ENCODE peak calls at places on chromosomes 16 and 17, in nine cellular contexts. One of them, this sample, is unnamed.

GRCh38 chr16:28616636-28617035 is 6.8 kb upstream of the SULT1A1 start:
- DNase-seq in stimulated activated naive CD8-positive, alpha-beta T cell treated with anti-CD3 and anti-CD28 coated beads, Interleukin-15, Interleukin-2, amounts not matched to agents 100 U/mL and 50 U/mL, for 24 hours: no peak
- DNase-seq in activated effector memory CD4-positive, alpha-beta T cell treated with Interleukin-2 at 50 U/mL for 16 hours: no peak
- DNase-seq in HFF-Myc: no peak
- DNase-seq in D721Med: no peak
- DNase-seq in kidney epithelial cell: no peak
- DNase-seq in RPMI7951: peak; percentile 9
- DNase-seq in activated T-helper 9 cell treated with anti-CD3 and anti-CD28 coated beads, Interleukin-2, amount 50 U/mL, for 16 hours: no peak
- DNase-seq in NCI-H510A treated with DMSO at 0.1 percent for 48 hours: no peak
- DNase-seq in this sample: no peak

GRCh38 chr16:31427441-31428276 is 501 bp downstream of the COX6A2 start:
- DNase-seq in stimulated activated naive CD8-positive, alpha-beta T cell treated with anti-CD3 and anti-CD28 coated beads, Interleukin-15, Interleukin-2, amounts not matched to agents 100 U/mL and 50 U/mL, for 24 hours: peak; percentile 56
- DNase-seq in activated effector memory CD4-positive, alpha-beta T cell treated with Interleukin-2 at 50 U/mL for 16 hours: peak; percentile 41
- DNase-seq in HFF-Myc: no peak
- DNase-seq in D721Med: no peak
- DNase-seq in kidney epithelial cell: no peak
- DNase-seq in RPMI7951: peak; percentile 18
- DNase-seq in activated T-helper 9 cell treated with anti-CD3 and anti-CD28 coated beads, Interleukin-2, amount 50 U/mL, for 16 hours: peak; percentile 54
- DNase-seq in NCI-H510A treated with DMSO at 0.1 percent for 48 hours: no peak
- DNase-seq in this sample: peak; percentile 20

GRCh38 chr17:82058230-82058854 is 6.6 kb downstream of the GPS1 start:
- DNase-seq in stimulated activated naive CD8-positive, alpha-beta T cell treated with anti-CD3 and anti-CD28 coated beads, Interleukin-15, Interleukin-2, amounts not matched to agents 100 U/mL and 50 U/mL, for 24 hours: no peak
- DNase-seq in activated effector memory CD4-positive, alpha-beta T cell treated with Interleukin-2 at 50 U/mL for 16 hours: no peak
- DNase-seq in HFF-Myc: no peak
- DNase-seq in D721Med: no peak
- DNase-seq in kidney epithelial cell: no peak
- DNase-seq in RPMI7951: no peak
- DNase-seq in activated T-helper 9 cell treated with anti-CD3 and anti-CD28 coated beads, Interleukin-2, amount 50 U/mL, for 16 hours: no peak
- DNase-seq in NCI-H510A treated with DMSO at 0.1 percent for 48 hours: no peak
- DNase-seq in this sample: no peak

GRCh38 chr17:65446043-65446442 is 115.4 kb downstream of the AXIN2 start:
- DNase-seq in stimulated activated naive CD8-positive, alpha-beta T cell treated with anti-CD3 and anti-CD28 coated beads, Interleukin-15, Interleukin-2, amounts not matched to agents 100 U/mL and 50 U/mL, for 24 hours: no peak
- DNase-seq in activated effector memory CD4-positive, alpha-beta T cell treated with Interleukin-2 at 50 U/mL for 16 hours: no peak
- DNase-seq in HFF-Myc: no peak
- DNase-seq in D721Med: no peak
- DNase-seq in kidney epithelial cell: no peak
- DNase-seq in RPMI7951: no peak
- DNase-seq in activated T-helper 9 cell treated with anti-CD3 and anti-CD28 coated beads, Interleukin-2, amount 50 U/mL, for 16 hours: no peak
- DNase-seq in NCI-H510A treated with DMSO at 0.1 percent for 48 hours: no peak
- DNase-seq in this sample: no peak

GRCh38 chr17:77372444-77373297 is 231.9 kb downstream of the SEC14L1 start:
- DNase-seq in stimulated activated naive CD8-positive, alpha-beta T cell treated with anti-CD3 and anti-CD28 coated beads, Interleukin-15, Interleukin-2, amounts not matched to agents 100 U/mL and 50 U/mL, for 24 hours: peak; percentile 72
- DNase-seq in activated effector memory CD4-positive, alpha-beta T cell treated with Interleukin-2 at 50 U/mL for 16 hours: peak; percentile 61
- DNase-seq in HFF-Myc: no peak
- DNase-seq in D721Med: no peak
- DNase-seq in kidney epithelial cell: no peak
- DNase-seq in RPMI7951: peak; percentile 60
- DNase-seq in activated T-helper 9 cell treated with anti-CD3 and anti-CD28 coated beads, Interleukin-2, amount 50 U/mL, for 16 hours: peak; percentile 35
- DNase-seq in NCI-H510A treated with DMSO at 0.1 percent for 48 hours: peak; percentile 68
- DNase-seq in this sample: no peak

GRCh38 chr16:17309510-17309909 is 161.2 kb downstream of the XYLT1 start:
- DNase-seq in stimulated activated naive CD8-positive, alpha-beta T cell treated with anti-CD3 and anti-CD28 coated beads, Interleukin-15, Interleukin-2, amounts not matched to agents 100 U/mL and 50 U/mL, for 24 hours: no peak
- DNase-seq in activated effector memory CD4-positive, alpha-beta T cell treated with Interleukin-2 at 50 U/mL for 16 hours: no peak
- DNase-seq in HFF-Myc: no peak
- DNase-seq in D721Med: no peak
- DNase-seq in kidney epithelial cell: no peak
- DNase-seq in RPMI7951: no peak
- DNase-seq in activated T-helper 9 cell treated with anti-CD3 and anti-CD28 coated beads, Interleukin-2, amount 50 U/mL, for 16 hours: no peak
- DNase-seq in NCI-H510A treated with DMSO at 0.1 percent for 48 hours: no peak
- DNase-seq in this sample: no peak

GRCh38 chr16:79562166-79562823 is 38.2 kb downstream of the MAF start:
- DNase-seq in stimulated activated naive CD8-positive, alpha-beta T cell treated with anti-CD3 and anti-CD28 coated beads, Interleukin-15, Interleukin-2, amounts not matched to agents 100 U/mL and 50 U/mL, for 24 hours: no peak
- DNase-seq in activated effector memory CD4-positive, alpha-beta T cell treated with Interleukin-2 at 50 U/mL for 16 hours: no peak
- DNase-seq in HFF-Myc: no peak
- DNase-seq in D721Med: no peak
- DNase-seq in kidney epithelial cell: no peak
- DNase-seq in RPMI7951: no peak
- DNase-seq in activated T-helper 9 cell treated with anti-CD3 and anti-CD28 coated beads, Interleukin-2, amount 50 U/mL, for 16 hours: no peak
- DNase-seq in NCI-H510A treated with DMSO at 0.1 percent for 48 hours: no peak
- DNase-seq in this sample: no peak

GRCh38 chr17:80358131-80358530 is 56.8 kb upstream of the ENDOV start:
- DNase-seq in stimulated activated naive CD8-positive, alpha-beta T cell treated with anti-CD3 and anti-CD28 coated beads, Interleukin-15, Interleukin-2, amounts not matched to agents 100 U/mL and 50 U/mL, for 24 hours: no peak
- DNase-seq in activated effector memory CD4-positive, alpha-beta T cell treated with Interleukin-2 at 50 U/mL for 16 hours: no peak
- DNase-seq in HFF-Myc: no peak
- DNase-seq in D721Med: no peak
- DNase-seq in kidney epithelial cell: no peak
- DNase-seq in RPMI7951: no peak
- DNase-seq in activated T-helper 9 cell treated with anti-CD3 and anti-CD28 coated beads, Interleukin-2, amount 50 U/mL, for 16 hours: no peak
- DNase-seq in NCI-H510A treated with DMSO at 0.1 percent for 48 hours: no peak
- DNase-seq in this sample: no peak

GRCh38 chr16:59339871-59340270 is 605.8 kb upstream of the GOT2 start:
- DNase-seq in stimulated activated naive CD8-positive, alpha-beta T cell treated with anti-CD3 and anti-CD28 coated beads, Interleukin-15, Interleukin-2, amounts not matched to agents 100 U/mL and 50 U/mL, for 24 hours: no peak
- DNase-seq in activated effector memory CD4-positive, alpha-beta T cell treated with Interleukin-2 at 50 U/mL for 16 hours: no peak
- DNase-seq in HFF-Myc: no peak
- DNase-seq in D721Med: no peak
- DNase-seq in kidney epithelial cell: no peak
- DNase-seq in RPMI7951: no peak
- DNase-seq in activated T-helper 9 cell treated with anti-CD3 and anti-CD28 coated beads, Interleukin-2, amount 50 U/mL, for 16 hours: no peak
- DNase-seq in NCI-H510A treated with DMSO at 0.1 percent for 48 hours: no peak
- DNase-seq in this sample: no peak

GRCh38 chr16:11201498-11202259 is 54.3 kb downstream of the SOCS1 start:
- DNase-seq in stimulated activated naive CD8-positive, alpha-beta T cell treated with anti-CD3 and anti-CD28 coated beads, Interleukin-15, Interleukin-2, amounts not matched to agents 100 U/mL and 50 U/mL, for 24 hours: peak; percentile 17
- DNase-seq in activated effector memory CD4-positive, alpha-beta T cell treated with Interleukin-2 at 50 U/mL for 16 hours: no peak
- DNase-seq in HFF-Myc: peak; percentile 91
- DNase-seq in D721Med: no peak
- DNase-seq in kidney epithelial cell: peak; percentile 63
- DNase-seq in RPMI7951: peak; percentile 97
- DNase-seq in activated T-helper 9 cell treated with anti-CD3 and anti-CD28 coated beads, Interleukin-2, amount 50 U/mL, for 16 hours: no peak
- DNase-seq in NCI-H510A treated with DMSO at 0.1 percent for 48 hours: no peak
- DNase-seq in this sample: no peak

GRCh38 chr16:83606486-83607030 is 201.2 kb upstream of the HSBP1 start:
- DNase-seq in stimulated activated naive CD8-positive, alpha-beta T cell treated with anti-CD3 and anti-CD28 coated beads, Interleukin-15, Interleukin-2, amounts not matched to agents 100 U/mL and 50 U/mL, for 24 hours: no peak
- DNase-seq in activated effector memory CD4-positive, alpha-beta T cell treated with Interleukin-2 at 50 U/mL for 16 hours: no peak
- DNase-seq in HFF-Myc: no peak
- DNase-seq in D721Med: no peak
- DNase-seq in kidney epithelial cell: no peak
- DNase-seq in RPMI7951: no peak
- DNase-seq in activated T-helper 9 cell treated with anti-CD3 and anti-CD28 coated beads, Interleukin-2, amount 50 U/mL, for 16 hours: no peak
- DNase-seq in NCI-H510A treated with DMSO at 0.1 percent for 48 hours: no peak
- DNase-seq in this sample: no peak

GRCh38 chr17:45640141-45640850 is 143.8 kb upstream of the CRHR1 start:
- DNase-seq in stimulated activated naive CD8-positive, alpha-beta T cell treated with anti-CD3 and anti-CD28 coated beads, Interleukin-15, Interleukin-2, amounts not matched to agents 100 U/mL and 50 U/mL, for 24 hours: peak; percentile 80
- DNase-seq in activated effector memory CD4-positive, alpha-beta T cell treated with Interleukin-2 at 50 U/mL for 16 hours: peak; percentile 52
- DNase-seq in HFF-Myc: peak; percentile 60
- DNase-seq in D721Med: peak; percentile 45
- DNase-seq in kidney epithelial cell: peak; percentile 48
- DNase-seq in RPMI7951: peak; percentile 57
- DNase-seq in activated T-helper 9 cell treated with anti-CD3 and anti-CD28 coated beads, Interleukin-2, amount 50 U/mL, for 16 hours: peak; percentile 55
- DNase-seq in NCI-H510A treated with DMSO at 0.1 percent for 48 hours: no peak
- DNase-seq in this sample: peak; percentile 40

GRCh38 chr17:7263801-7264078 is 1.5 kb upstream of the CLDN7 start:
- DNase-seq in stimulated activated naive CD8-positive, alpha-beta T cell treated with anti-CD3 and anti-CD28 coated beads, Interleukin-15, Interleukin-2, amounts not matched to agents 100 U/mL and 50 U/mL, for 24 hours: no peak
- DNase-seq in activated effector memory CD4-positive, alpha-beta T cell treated with Interleukin-2 at 50 U/mL for 16 hours: no peak
- DNase-seq in HFF-Myc: no peak
- DNase-seq in D721Med: no peak
- DNase-seq in kidney epithelial cell: no peak
- DNase-seq in RPMI7951: no peak
- DNase-seq in activated T-helper 9 cell treated with anti-CD3 and anti-CD28 coated beads, Interleukin-2, amount 50 U/mL, for 16 hours: no peak
- DNase-seq in NCI-H510A treated with DMSO at 0.1 percent for 48 hours: no peak
- DNase-seq in this sample: no peak

GRCh38 chr17:32267690-32268205 is 2.1 kb downstream of the RHBDL3 start:
- DNase-seq in stimulated activated naive CD8-positive, alpha-beta T cell treated with anti-CD3 and anti-CD28 coated beads, Interleukin-15, Interleukin-2, amounts not matched to agents 100 U/mL and 50 U/mL, for 24 hours: no peak
- DNase-seq in activated effector memory CD4-positive, alpha-beta T cell treated with Interleukin-2 at 50 U/mL for 16 hours: no peak
- DNase-seq in HFF-Myc: no peak
- DNase-seq in D721Med: no peak
- DNase-seq in kidney epithelial cell: no peak
- DNase-seq in RPMI7951: no peak
- DNase-seq in activated T-helper 9 cell treated with anti-CD3 and anti-CD28 coated beads, Interleukin-2, amount 50 U/mL, for 16 hours: no peak
- DNase-seq in NCI-H510A treated with DMSO at 0.1 percent for 48 hours: no peak
- DNase-seq in this sample: no peak

This sample was measured in activated CD4-positive, CD25-positive, alpha-beta regulatory T cell treated with anti-CD3 and anti-CD28 coated beads, Interleukin-2, amount 50 U/mL, for 16 hours.